ENCODE peak calls at places on chromosomes 6 and 20, in seven cellular contexts. One of them, this sample, is unnamed.
A peak's percentile ranks its signal among the peaks of the same experiment; 100 is the strongest.

GRCh38 chr6:136994782-136995181 is 50.0 kb downstream of the IL20RA start:
- ATAC-seq in HCT116: no peak
- ATAC-seq in heart left ventricle: no peak
- ATAC-seq in A549: no peak
- ATAC-seq in body of pancreas: peak; percentile 96
- ATAC-seq in upper lobe of left lung: no peak
- ATAC-seq in GM12878: no peak
- ATAC-seq in this sample: no peak

GRCh38 chr20:15930324-15931305 is 642.6 kb downstream of the KIF16B start:
- ATAC-seq in heart left ventricle: no peak
- ATAC-seq in body of pancreas: peak; percentile 48
- ATAC-seq in HCT116: no peak
- ATAC-seq in A549: peak; percentile 75
- ATAC-seq in GM12878: no peak
- ATAC-seq in upper lobe of left lung: no peak
- ATAC-seq in this sample: peak; percentile 25

GRCh38 chr6:161048636-161049035 is 57.1 kb downstream of the MAP3K4 start:
- ATAC-seq in A549: no peak
- ATAC-seq in heart left ventricle: no peak
- ATAC-seq in upper lobe of left lung: no peak
- ATAC-seq in GM12878: no peak
- ATAC-seq in body of pancreas: no peak
- ATAC-seq in HCT116: no peak
- ATAC-seq in this sample: no peak

GRCh38 chr20:46666818-46667515 is 15.7 kb upstream of the SLC13A3 start:
- ATAC-seq in A549: no peak
- ATAC-seq in upper lobe of left lung: no peak
- ATAC-seq in heart left ventricle: no peak
- ATAC-seq in body of pancreas: no peak
- ATAC-seq in GM12878: no peak
- ATAC-seq in HCT116: no peak
- ATAC-seq in this sample: no peak

GRCh38 chr6:28816909-28817807 is 106.6 kb downstream of the TRIM27 start:
- ATAC-seq in A549: peak; percentile 94
- ATAC-seq in GM12878: peak; percentile 75
- ATAC-seq in HCT116: peak; percentile 89
- ATAC-seq in upper lobe of left lung: no peak
- ATAC-seq in heart left ventricle: no peak
- ATAC-seq in body of pancreas: no peak
- ATAC-seq in this sample: no peak

GRCh38 chr20:21571841-21572690 is 58.2 kb upstream of the NKX2-2 start:
- ATAC-seq in A549: peak; percentile 45
- ATAC-seq in HCT116: peak; percentile 25
- ATAC-seq in GM12878: peak; percentile 38
- ATAC-seq in upper lobe of left lung: no peak
- ATAC-seq in body of pancreas: peak; percentile 4
- ATAC-seq in heart left ventricle: no peak
- ATAC-seq in this sample: no peak

GRCh38 chr20:48260370-48260769 is 475.1 kb upstream of the SULF2 start:
- ATAC-seq in HCT116: no peak
- ATAC-seq in A549: no peak
- ATAC-seq in GM12878: no peak
- ATAC-seq in body of pancreas: no peak
- ATAC-seq in heart left ventricle: no peak
- ATAC-seq in upper lobe of left lung: no peak
- ATAC-seq in this sample: no peak

GRCh38 chr20:63381781-63382431 is 20.8 kb upstream of the CHRNA4 start:
- ATAC-seq in A549: peak; percentile 70
- ATAC-seq in upper lobe of left lung: no peak
- ATAC-seq in HCT116: peak; percentile 74
- ATAC-seq in heart left ventricle: peak; percentile 44
- ATAC-seq in GM12878: peak; percentile 54
- ATAC-seq in body of pancreas: peak; percentile 27
- ATAC-seq in this sample: no peak

GRCh38 chr20:24148372-24148771 is 159.8 kb upstream of the GGTLC1 start:
- ATAC-seq in HCT116: no peak
- ATAC-seq in upper lobe of left lung: no peak
- ATAC-seq in heart left ventricle: no peak
- ATAC-seq in body of pancreas: no peak
- ATAC-seq in A549: no peak
- ATAC-seq in GM12878: peak; percentile 50
- ATAC-seq in this sample: no peak

GRCh38 chr20:14879020-14879697 is 541.7 kb upstream of the FLRT3 start:
- ATAC-seq in A549: peak; percentile 98
- ATAC-seq in heart left ventricle: no peak
- ATAC-seq in GM12878: peak; percentile 91
- ATAC-seq in body of pancreas: no peak
- ATAC-seq in upper lobe of left lung: no peak
- ATAC-seq in HCT116: peak; percentile 91
- ATAC-seq in this sample: no peak

GRCh38 chr6:106495014-106495413 is 134.3 kb downstream of the RTN4IP1 start:
- ATAC-seq in GM12878: no peak
- ATAC-seq in body of pancreas: no peak
- ATAC-seq in A549: no peak
- ATAC-seq in HCT116: no peak
- ATAC-seq in heart left ventricle: no peak
- ATAC-seq in upper lobe of left lung: no peak
- ATAC-seq in this sample: no peak

GRCh38 chr6:44135875-44136274 is 8.5 kb downstream of the TMEM63B start:
- ATAC-seq in body of pancreas: no peak
- ATAC-seq in upper lobe of left lung: no peak
- ATAC-seq in A549: no peak
- ATAC-seq in GM12878: no peak
- ATAC-seq in heart left ventricle: no peak
- ATAC-seq in HCT116: no peak
- ATAC-seq in this sample: no peak

GRCh38 chr6:159203304-159204005 is 34.3 kb downstream of the FNDC1 start:
- ATAC-seq in HCT116: no peak
- ATAC-seq in A549: no peak
- ATAC-seq in heart left ventricle: peak; percentile 75
- ATAC-seq in GM12878: no peak
- ATAC-seq in upper lobe of left lung: no peak
- ATAC-seq in body of pancreas: no peak
- ATAC-seq in this sample: peak; percentile 76

GRCh38 chr6:138489846-138490245 is 9.4 kb downstream of the NHSL1 start:
- ATAC-seq in GM12878: no peak
- ATAC-seq in HCT116: no peak
- ATAC-seq in body of pancreas: no peak
- ATAC-seq in heart left ventricle: no peak
- ATAC-seq in A549: no peak
- ATAC-seq in upper lobe of left lung: no peak
- ATAC-seq in this sample: no peak

GRCh38 chr20:52054123-52054522 is 137.5 kb downstream of the ZFP64 start:
- ATAC-seq in upper lobe of left lung: no peak
- ATAC-seq in A549: no peak
- ATAC-seq in body of pancreas: no peak
- ATAC-seq in GM12878: no peak
- ATAC-seq in heart left ventricle: no peak
- ATAC-seq in HCT116: no peak
- ATAC-seq in this sample: no peak

GRCh38 chr6:90038951-90039653 is 144.8 kb downstream of the GJA10 start:
- ATAC-seq in HCT116: no peak
- ATAC-seq in body of pancreas: no peak
- ATAC-seq in upper lobe of left lung: no peak
- ATAC-seq in A549: no peak
- ATAC-seq in heart left ventricle: no peak
- ATAC-seq in GM12878: no peak
- ATAC-seq in this sample: no peak

GRCh38 chr6:121436966-121437756 is 1.7 kb downstream of the GJA1 start:
- ATAC-seq in HCT116: no peak
- ATAC-seq in upper lobe of left lung: peak; percentile 58
- ATAC-seq in body of pancreas: peak; percentile 57
- ATAC-seq in GM12878: no peak
- ATAC-seq in A549: peak; percentile 64
- ATAC-seq in heart left ventricle: peak; percentile 46
- ATAC-seq in this sample: peak; percentile 40

DNA sequence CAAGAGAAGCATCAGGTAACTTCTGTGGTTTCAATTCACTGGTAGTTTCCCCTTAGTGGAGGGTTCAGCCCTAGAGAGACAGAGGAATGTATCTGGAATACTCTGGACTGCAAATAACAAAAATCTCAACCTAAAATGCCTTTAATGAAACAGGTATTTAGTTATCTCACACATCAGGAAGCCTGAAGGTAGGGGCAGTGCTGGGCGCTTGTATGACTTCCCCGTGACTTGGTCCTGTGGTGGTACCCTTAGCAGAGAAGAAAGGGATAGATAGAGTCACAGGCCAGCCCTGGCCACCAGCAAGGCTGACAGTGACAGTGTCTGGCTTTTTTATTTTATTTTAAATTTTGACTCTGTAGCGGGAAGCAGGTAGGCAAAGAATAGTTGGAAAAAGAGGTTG is 14.9 kb downstream of the LRRC1 start:
- ATAC-seq in A549: no peak
- ATAC-seq in body of pancreas: no peak
- ATAC-seq in upper lobe of left lung: no peak
- ATAC-seq in heart left ventricle: no peak
- ATAC-seq in GM12878: no peak
- ATAC-seq in HCT116: no peak
- ATAC-seq in this sample: no peak
- H3K4me1 ChIP-seq in A549: peaks cover 7% of the 10 kb centered on the region
- H3K4me1 ChIP-seq in body of pancreas: peaks cover 26% of the 10 kb centered on the region
- H3K4me1 ChIP-seq in upper lobe of left lung: peaks cover 8% of the 10 kb centered on the region
- H3K4me1 ChIP-seq in heart left ventricle: no peaks in the 10 kb centered on the region
- H3K4me1 ChIP-seq in GM12878: no peaks in the 10 kb centered on the region
- H3K4me1 ChIP-seq in HCT116: peaks cover 25% of the 10 kb centered on the region
- H3K4me1 ChIP-seq in this sample: no peaks in the 10 kb centered on the region

DNA sequence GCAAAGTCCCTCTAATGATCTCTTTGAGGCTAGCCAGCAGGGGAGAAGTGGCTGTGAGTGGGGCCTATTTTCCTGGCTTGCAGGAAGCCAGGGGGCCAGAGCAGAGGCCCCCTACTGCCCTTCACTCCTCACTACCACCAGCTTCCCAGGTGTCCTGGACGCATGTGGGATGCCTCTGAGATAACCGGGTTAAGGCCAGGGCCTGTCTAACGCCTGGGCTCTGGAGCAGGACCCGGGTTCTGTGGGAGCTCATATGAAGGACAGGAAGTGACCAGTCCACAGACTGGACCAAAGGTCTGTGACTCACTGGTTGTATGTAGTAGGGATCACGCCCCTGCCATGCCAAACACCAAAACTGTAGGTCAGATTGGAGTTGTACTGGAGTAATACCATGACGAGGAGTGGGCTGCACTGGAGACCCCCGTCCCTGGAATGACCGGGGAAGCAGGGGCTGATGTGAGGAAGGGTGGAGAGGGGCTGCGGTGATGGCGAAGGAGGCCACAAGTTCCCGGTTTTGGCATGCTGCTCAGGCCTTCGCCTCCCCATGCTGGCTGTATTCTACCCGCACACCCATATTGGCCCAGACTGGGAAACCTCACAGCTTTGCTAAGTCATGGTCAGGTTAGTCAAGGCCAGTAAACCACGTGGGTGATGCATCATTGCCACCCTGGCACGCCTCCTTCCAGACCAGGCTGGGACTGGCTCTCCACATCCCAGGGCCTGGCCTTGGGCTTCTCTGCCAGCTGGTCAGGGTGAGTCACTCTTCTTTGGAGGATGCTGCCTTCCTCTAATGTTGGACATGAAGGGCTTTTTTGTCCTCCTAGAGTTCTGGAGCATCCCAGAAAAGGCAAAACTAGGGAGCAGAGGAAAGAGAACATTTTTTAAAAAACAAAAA is 54.0 kb downstream of the PCNA start:
- ATAC-seq in upper lobe of left lung: peak; percentile 80
- ATAC-seq in body of pancreas: peak; percentile 99
- ATAC-seq in heart left ventricle: peak; percentile 86
- ATAC-seq in GM12878: peak; percentile 43
- ATAC-seq in A549: peak; percentile 96
- ATAC-seq in HCT116: peak; percentile 88
- ATAC-seq in this sample: peak; percentile 60
- TF ChIP-seq POLR2A in upper lobe of left lung: no peak
- TF ChIP-seq POLR2A in body of pancreas: no peak
- TF ChIP-seq POLR2A in heart left ventricle: no peak
- TF ChIP-seq POLR2A in GM12878: no peak
- TF ChIP-seq POLR2A in A549: no peak
- TF ChIP-seq POLR2A in HCT116: no peak
- TF ChIP-seq POLR2A in this sample: no peak

GRCh38 chr6:36769676-36770499 is 69.4 kb downstream of the CPNE5 start:
- ATAC-seq in heart left ventricle: peak; percentile 14
- ATAC-seq in GM12878: no peak
- ATAC-seq in A549: no peak
- ATAC-seq in HCT116: no peak
- ATAC-seq in body of pancreas: no peak
- ATAC-seq in upper lobe of left lung: peak; percentile 4
- ATAC-seq in this sample: no peak

GRCh38 chr6:36769161-36769675 is 70.0 kb downstream of the CPNE5 start:
- ATAC-seq in A549: no peak
- ATAC-seq in heart left ventricle: peak; percentile 43
- ATAC-seq in GM12878: no peak
- ATAC-seq in HCT116: no peak
- ATAC-seq in upper lobe of left lung: no peak
- ATAC-seq in body of pancreas: no peak
- ATAC-seq in this sample: no peak

GRCh38 chr6:36765190-36765941 is 67.7 kb downstream of the RAB44 start:
- ATAC-seq in HCT116: no peak
- ATAC-seq in A549: peak; percentile 8
- ATAC-seq in upper lobe of left lung: no peak
- ATAC-seq in heart left ventricle: no peak
- ATAC-seq in body of pancreas: no peak
- ATAC-seq in GM12878: no peak
- ATAC-seq in this sample: no peak

GRCh38 chr6:36765943-36766648 is 68.5 kb downstream of the RAB44 start:
- ATAC-seq in HCT116: peak; percentile 98
- ATAC-seq in A549: peak; percentile 98
- ATAC-seq in GM12878: peak; percentile 98
- ATAC-seq in heart left ventricle: peak; percentile 68
- ATAC-seq in upper lobe of left lung: peak; percentile 87
- ATAC-seq in body of pancreas: peak; percentile 85
- ATAC-seq in this sample: peak; percentile 86

GRCh38 chr6:36766649-36766945 is 69.0 kb downstream of the RAB44 start:
- ATAC-seq in upper lobe of left lung: no peak
- ATAC-seq in heart left ventricle: no peak
- ATAC-seq in HCT116: no peak
- ATAC-seq in A549: no peak
- ATAC-seq in body of pancreas: no peak
- ATAC-seq in GM12878: no peak
- ATAC-seq in this sample: no peak
- H3K4me1 ChIP-seq in upper lobe of left lung: peaks cover 13% of the 10 kb centered on the region
- H3K4me1 ChIP-seq in heart left ventricle: peaks cover 24% of the 10 kb centered on the region
- H3K4me1 ChIP-seq in HCT116: no peaks in the 10 kb centered on the region
- H3K4me1 ChIP-seq in A549: no peaks in the 10 kb centered on the region
- H3K4me1 ChIP-seq in body of pancreas: peaks cover 12% of the 10 kb centered on the region
- H3K4me1 ChIP-seq in GM12878: peaks cover 17% of the 10 kb centered on the region
- H3K4me1 ChIP-seq in this sample: no peaks in the 10 kb centered on the region

DNA sequence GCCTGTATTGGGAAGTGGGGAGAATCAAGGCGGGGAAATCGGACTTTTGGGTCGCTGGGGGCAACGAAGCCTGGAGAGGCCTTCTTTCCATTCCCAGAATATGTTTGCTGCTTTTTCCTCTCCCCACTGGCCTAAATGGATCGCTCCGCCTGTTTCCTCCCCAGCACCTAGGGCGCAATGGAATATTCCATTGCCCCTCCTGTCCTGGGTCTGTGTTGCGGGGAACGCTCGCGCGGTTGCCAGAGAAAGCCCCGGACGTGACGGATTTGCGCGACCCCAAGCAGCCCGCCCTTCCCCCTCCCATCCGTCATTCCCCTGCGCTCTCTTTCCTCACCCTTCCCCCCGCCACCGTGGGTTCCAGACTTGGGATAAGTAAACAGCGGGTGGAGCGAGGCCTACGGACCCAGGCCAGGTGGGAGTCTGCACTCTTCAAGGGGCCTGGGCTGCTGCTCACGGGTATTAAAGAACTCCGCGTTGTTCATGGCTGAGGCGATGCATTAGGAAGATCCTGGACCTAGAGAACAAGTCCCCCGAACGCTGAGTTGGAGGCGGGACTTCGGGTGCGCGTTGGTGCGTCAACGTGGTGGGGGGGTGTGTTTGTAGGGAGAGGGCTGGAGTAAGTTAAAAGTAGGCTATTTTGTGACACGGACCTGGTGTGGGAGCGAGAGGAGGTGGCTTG is at the start of gene PPT2:
- ATAC-seq in upper lobe of left lung: peak; percentile 86
- ATAC-seq in HCT116: peak; percentile 82
- ATAC-seq in body of pancreas: peak; percentile 81
- ATAC-seq in heart left ventricle: peak; percentile 92
- ATAC-seq in A549: peak; percentile 83
- ATAC-seq in GM12878: peak; percentile 79
- ATAC-seq in this sample: peak; percentile 91
- TF ChIP-seq POLR2A in upper lobe of left lung: no peak
- TF ChIP-seq POLR2A in HCT116: no peak
- TF ChIP-seq POLR2A in body of pancreas: no peak
- TF ChIP-seq POLR2A in heart left ventricle: no peak
- TF ChIP-seq POLR2A in A549: peak; percentile 13
- TF ChIP-seq POLR2A in GM12878: no peak
- TF ChIP-seq POLR2A in this sample: peak; percentile 38

This sample was measured in gastroesophageal sphincter.